ENCODE peak calls at places on chromosomes 4 and X, in ten cellular contexts. One of them, this sample, is unnamed.
A peak's percentile ranks its signal among the peaks of the same experiment; 100 is the strongest.

GRCh38 chr4:41887821-41888699 is 47.2 kb upstream of the TMEM33 start:
- DNase-seq in lower leg skin: no peak
- DNase-seq in A673: peak; percentile 58
- DNase-seq in heart left ventricle: no peak
- DNase-seq in upper lobe of right lung: no peak
- DNase-seq in OCI-LY7: peak; percentile 55
- DNase-seq in omental fat pad: no peak
- DNase-seq in CD8-positive, alpha-beta T cell: peak; percentile 18
- DNase-seq in NB4: peak; percentile 71
- DNase-seq in lower lobe of right lung: no peak
- DNase-seq in this sample: peak; percentile 50

GRCh38 chrX:47514553-47515235 is 31.7 kb upstream of the ZNF41 start:
- DNase-seq in omental fat pad: no peak
- DNase-seq in NB4: no peak
- DNase-seq in upper lobe of right lung: no peak
- DNase-seq in lower lobe of right lung: no peak
- DNase-seq in heart left ventricle: no peak
- DNase-seq in lower leg skin: no peak
- DNase-seq in A673: no peak
- DNase-seq in OCI-LY7: no peak
- DNase-seq in CD8-positive, alpha-beta T cell: no peak
- DNase-seq in this sample: no peak

GRCh38 chrX:2678583-2678982 is 12.5 kb upstream of the CD99 start:
- DNase-seq in heart left ventricle: no peak
- DNase-seq in lower leg skin: no peak
- DNase-seq in lower lobe of right lung: no peak
- DNase-seq in NB4: no peak
- DNase-seq in OCI-LY7: no peak
- DNase-seq in CD8-positive, alpha-beta T cell: no peak
- DNase-seq in upper lobe of right lung: no peak
- DNase-seq in omental fat pad: no peak
- DNase-seq in A673: no peak
- DNase-seq in this sample: no peak

GRCh38 chrX:29024813-29025342 is 437.6 kb downstream of the IL1RAPL1 start:
- DNase-seq in omental fat pad: no peak
- DNase-seq in lower lobe of right lung: no peak
- DNase-seq in CD8-positive, alpha-beta T cell: no peak
- DNase-seq in upper lobe of right lung: no peak
- DNase-seq in OCI-LY7: no peak
- DNase-seq in NB4: peak; percentile 65
- DNase-seq in heart left ventricle: no peak
- DNase-seq in A673: no peak
- DNase-seq in lower leg skin: no peak
- DNase-seq in this sample: no peak

GRCh38 chrX:68827848-68828562 is 816 bp upstream of the EFNB1 start:
- DNase-seq in lower lobe of right lung: peak; percentile 79
- DNase-seq in upper lobe of right lung: peak; percentile 85
- DNase-seq in heart left ventricle: peak; percentile 80
- DNase-seq in A673: peak; percentile 90
- DNase-seq in lower leg skin: peak; percentile 97
- DNase-seq in NB4: peak; percentile 77
- DNase-seq in omental fat pad: peak; percentile 82
- DNase-seq in CD8-positive, alpha-beta T cell: peak; percentile 69
- DNase-seq in OCI-LY7: peak; percentile 73
- DNase-seq in this sample: peak; percentile 85

GRCh38 chr4:184817494-184818215 is 8.1 kb downstream of the ACSL1 start:
- DNase-seq in heart left ventricle: no peak
- DNase-seq in upper lobe of right lung: no peak
- DNase-seq in A673: no peak
- DNase-seq in NB4: no peak
- DNase-seq in OCI-LY7: peak; percentile 38
- DNase-seq in lower leg skin: peak; percentile 77
- DNase-seq in lower lobe of right lung: no peak
- DNase-seq in CD8-positive, alpha-beta T cell: no peak
- DNase-seq in omental fat pad: no peak
- DNase-seq in this sample: no peak

GRCh38 chr4:89283226-89283974 is 24.2 kb downstream of the GPRIN3 start:
- DNase-seq in NB4: no peak
- DNase-seq in OCI-LY7: no peak
- DNase-seq in lower lobe of right lung: peak; percentile 48
- DNase-seq in upper lobe of right lung: no peak
- DNase-seq in CD8-positive, alpha-beta T cell: no peak
- DNase-seq in A673: no peak
- DNase-seq in heart left ventricle: no peak
- DNase-seq in omental fat pad: no peak
- DNase-seq in lower leg skin: no peak
- DNase-seq in this sample: no peak

GRCh38 chr4:5809216-5809776 is 83.6 kb downstream of the CRMP1 start:
- DNase-seq in OCI-LY7: no peak
- DNase-seq in heart left ventricle: no peak
- DNase-seq in A673: no peak
- DNase-seq in upper lobe of right lung: no peak
- DNase-seq in CD8-positive, alpha-beta T cell: no peak
- DNase-seq in lower leg skin: no peak
- DNase-seq in lower lobe of right lung: no peak
- DNase-seq in NB4: peak; percentile 21
- DNase-seq in omental fat pad: no peak
- DNase-seq in this sample: no peak

GRCh38 chr4:186405957-186406356 is 140.0 kb downstream of the F11 start:
- DNase-seq in lower lobe of right lung: no peak
- DNase-seq in omental fat pad: no peak
- DNase-seq in lower leg skin: no peak
- DNase-seq in CD8-positive, alpha-beta T cell: no peak
- DNase-seq in A673: no peak
- DNase-seq in OCI-LY7: no peak
- DNase-seq in heart left ventricle: no peak
- DNase-seq in NB4: no peak
- DNase-seq in upper lobe of right lung: no peak
- DNase-seq in this sample: no peak

GRCh38 chrX:981791-982626 is 230.4 kb downstream of the CRLF2 start:
- DNase-seq in lower leg skin: peak; percentile 42
- DNase-seq in NB4: no peak
- DNase-seq in upper lobe of right lung: no peak
- DNase-seq in omental fat pad: no peak
- DNase-seq in A673: no peak
- DNase-seq in lower lobe of right lung: no peak
- DNase-seq in CD8-positive, alpha-beta T cell: no peak
- DNase-seq in OCI-LY7: no peak
- DNase-seq in heart left ventricle: no peak
- DNase-seq in this sample: no peak

DNA sequence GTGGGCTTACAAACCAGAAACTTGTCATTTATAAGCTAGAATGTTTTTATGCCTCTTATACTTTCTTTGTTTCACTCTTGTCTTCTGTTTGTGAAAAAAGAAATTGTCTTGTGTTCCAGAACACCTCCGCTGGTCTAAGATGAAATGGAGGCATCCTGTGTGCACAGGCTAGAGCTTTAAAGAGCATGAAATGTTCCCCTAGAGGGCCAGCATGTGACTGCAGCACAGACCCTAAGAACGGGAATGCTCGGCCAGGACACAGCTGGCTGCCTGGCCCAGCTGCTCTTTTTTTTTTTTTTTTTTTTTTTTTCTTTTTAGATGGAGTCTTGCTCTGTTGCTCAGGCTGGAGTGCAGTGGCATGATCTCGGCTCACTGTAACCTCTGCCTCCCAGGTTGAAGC is 33.6 kb downstream of the SETD7 start:
- DNase-seq in NB4: no peak
- DNase-seq in A673: no peak
- DNase-seq in lower lobe of right lung: no peak
- DNase-seq in OCI-LY7: no peak
- DNase-seq in omental fat pad: no peak
- DNase-seq in lower leg skin: no peak
- DNase-seq in heart left ventricle: no peak
- DNase-seq in CD8-positive, alpha-beta T cell: no peak
- DNase-seq in upper lobe of right lung: no peak
- DNase-seq in this sample: peak; percentile 14
- TF ChIP-seq CTCF in NB4: no peak
- TF ChIP-seq CTCF in A673: no peak
- TF ChIP-seq CTCF in lower lobe of right lung: no peak
- TF ChIP-seq CTCF in OCI-LY7: no peak
- TF ChIP-seq CTCF in omental fat pad: no peak
- TF ChIP-seq CTCF in lower leg skin: no peak
- TF ChIP-seq CTCF in heart left ventricle: no peak
- TF ChIP-seq CTCF in CD8-positive, alpha-beta T cell: no peak
- TF ChIP-seq CTCF in upper lobe of right lung: no peak
- TF ChIP-seq CTCF in this sample: no peak

GRCh38 chrX:119186763-119187162 is 49.3 kb upstream of the PGRMC1 start:
- DNase-seq in OCI-LY7: no peak
- DNase-seq in lower lobe of right lung: no peak
- DNase-seq in heart left ventricle: no peak
- DNase-seq in omental fat pad: no peak
- DNase-seq in upper lobe of right lung: no peak
- DNase-seq in A673: no peak
- DNase-seq in lower leg skin: no peak
- DNase-seq in CD8-positive, alpha-beta T cell: no peak
- DNase-seq in NB4: no peak
- DNase-seq in this sample: no peak

GRCh38 chrX:119177278-119177677 is 49.7 kb upstream of the KIAA1210 start:
- DNase-seq in upper lobe of right lung: no peak
- DNase-seq in lower lobe of right lung: no peak
- DNase-seq in heart left ventricle: no peak
- DNase-seq in A673: no peak
- DNase-seq in CD8-positive, alpha-beta T cell: no peak
- DNase-seq in OCI-LY7: no peak
- DNase-seq in omental fat pad: no peak
- DNase-seq in NB4: no peak
- DNase-seq in lower leg skin: no peak
- DNase-seq in this sample: no peak

GRCh38 chrX:119187298-119187697 is 48.8 kb upstream of the PGRMC1 start:
- DNase-seq in lower lobe of right lung: no peak
- DNase-seq in NB4: peak; percentile 5
- DNase-seq in upper lobe of right lung: no peak
- DNase-seq in A673: no peak
- DNase-seq in omental fat pad: no peak
- DNase-seq in lower leg skin: no peak
- DNase-seq in heart left ventricle: no peak
- DNase-seq in CD8-positive, alpha-beta T cell: no peak
- DNase-seq in OCI-LY7: no peak
- DNase-seq in this sample: no peak

GRCh38 chrX:119186194-119186593 is 49.9 kb upstream of the PGRMC1 start:
- DNase-seq in omental fat pad: no peak
- DNase-seq in NB4: no peak
- DNase-seq in lower leg skin: no peak
- DNase-seq in A673: no peak
- DNase-seq in CD8-positive, alpha-beta T cell: no peak
- DNase-seq in heart left ventricle: no peak
- DNase-seq in lower lobe of right lung: no peak
- DNase-seq in OCI-LY7: no peak
- DNase-seq in upper lobe of right lung: no peak
- DNase-seq in this sample: no peak

DNA sequence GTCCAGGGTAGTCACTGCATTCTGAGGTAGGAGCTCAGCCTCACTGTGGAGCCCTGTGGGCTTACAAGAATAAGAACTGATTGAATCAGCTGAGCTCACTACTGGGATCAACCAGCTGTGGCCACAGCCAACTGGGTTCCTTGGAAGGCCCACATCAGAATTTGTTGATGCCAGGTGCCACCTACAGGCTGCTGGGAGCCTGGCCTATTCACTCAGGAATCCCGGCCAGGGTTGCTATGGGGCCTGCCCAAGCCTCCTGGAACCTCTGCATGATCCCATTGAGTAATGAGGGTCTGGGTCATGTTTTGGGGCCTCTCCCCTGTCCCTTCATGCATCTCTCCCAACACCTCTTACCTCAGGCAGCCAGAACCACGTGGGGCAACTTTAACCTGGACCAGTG is 53.9 kb upstream of the KIAA1210 start:
- DNase-seq in lower lobe of right lung: no peak
- DNase-seq in A673: peak; percentile 6
- DNase-seq in omental fat pad: no peak
- DNase-seq in NB4: peak; percentile 8
- DNase-seq in upper lobe of right lung: no peak
- DNase-seq in CD8-positive, alpha-beta T cell: no peak
- DNase-seq in OCI-LY7: no peak
- DNase-seq in lower leg skin: no peak
- DNase-seq in heart left ventricle: no peak
- DNase-seq in this sample: no peak
- TF ChIP-seq CTCF in lower lobe of right lung: no peak
- TF ChIP-seq CTCF in A673: peak; percentile 30
- TF ChIP-seq CTCF in omental fat pad: no peak
- TF ChIP-seq CTCF in NB4: no peak
- TF ChIP-seq CTCF in upper lobe of right lung: no peak
- TF ChIP-seq CTCF in CD8-positive, alpha-beta T cell: no peak
- TF ChIP-seq CTCF in OCI-LY7: peak; percentile 19
- TF ChIP-seq CTCF in lower leg skin: no peak
- TF ChIP-seq CTCF in heart left ventricle: no peak
- TF ChIP-seq CTCF in this sample: no peak

GRCh38 chr4:139797287-139797686 is 131.7 kb downstream of the MGST2 start:
- DNase-seq in NB4: no peak
- DNase-seq in omental fat pad: no peak
- DNase-seq in lower lobe of right lung: no peak
- DNase-seq in CD8-positive, alpha-beta T cell: no peak
- DNase-seq in heart left ventricle: no peak
- DNase-seq in OCI-LY7: no peak
- DNase-seq in upper lobe of right lung: no peak
- DNase-seq in lower leg skin: no peak
- DNase-seq in A673: no peak
- DNase-seq in this sample: no peak

GRCh38 chr4:139794158-139794954 is 128.7 kb downstream of the MGST2 start:
- DNase-seq in lower leg skin: no peak
- DNase-seq in omental fat pad: no peak
- DNase-seq in NB4: no peak
- DNase-seq in A673: peak; percentile 32
- DNase-seq in heart left ventricle: no peak
- DNase-seq in lower lobe of right lung: no peak
- DNase-seq in upper lobe of right lung: no peak
- DNase-seq in OCI-LY7: no peak
- DNase-seq in CD8-positive, alpha-beta T cell: no peak
- DNase-seq in this sample: no peak

GRCh38 chr4:139798456-139798855 is 132.8 kb downstream of the MGST2 start:
- DNase-seq in heart left ventricle: no peak
- DNase-seq in A673: no peak
- DNase-seq in omental fat pad: no peak
- DNase-seq in OCI-LY7: no peak
- DNase-seq in NB4: no peak
- DNase-seq in CD8-positive, alpha-beta T cell: no peak
- DNase-seq in upper lobe of right lung: no peak
- DNase-seq in lower lobe of right lung: no peak
- DNase-seq in lower leg skin: no peak
- DNase-seq in this sample: no peak

GRCh38 chr4:139795915-139796314 is 130.3 kb downstream of the MGST2 start:
- DNase-seq in heart left ventricle: no peak
- DNase-seq in lower leg skin: no peak
- DNase-seq in omental fat pad: no peak
- DNase-seq in NB4: no peak
- DNase-seq in upper lobe of right lung: no peak
- DNase-seq in CD8-positive, alpha-beta T cell: no peak
- DNase-seq in OCI-LY7: no peak
- DNase-seq in lower lobe of right lung: no peak
- DNase-seq in A673: no peak
- DNase-seq in this sample: no peak

GRCh38 chr4:139795476-139795875 is 129.9 kb downstream of the MGST2 start:
- DNase-seq in omental fat pad: no peak
- DNase-seq in upper lobe of right lung: no peak
- DNase-seq in OCI-LY7: no peak
- DNase-seq in heart left ventricle: no peak
- DNase-seq in CD8-positive, alpha-beta T cell: no peak
- DNase-seq in NB4: no peak
- DNase-seq in lower leg skin: no peak
- DNase-seq in lower lobe of right lung: no peak
- DNase-seq in A673: no peak
- DNase-seq in this sample: no peak
- TF ChIP-seq CTCF in omental fat pad: no peak
- TF ChIP-seq CTCF in upper lobe of right lung: no peak
- TF ChIP-seq CTCF in OCI-LY7: no peak
- TF ChIP-seq CTCF in heart left ventricle: no peak
- TF ChIP-seq CTCF in CD8-positive, alpha-beta T cell: no peak
- TF ChIP-seq CTCF in NB4: no peak
- TF ChIP-seq CTCF in lower leg skin: no peak
- TF ChIP-seq CTCF in lower lobe of right lung: no peak
- TF ChIP-seq CTCF in A673: no peak
- TF ChIP-seq CTCF in this sample: no peak

GRCh38 chrX:135463937-135464336 is 42.2 kb downstream of the SMIM10L2A start:
- DNase-seq in upper lobe of right lung: no peak
- DNase-seq in A673: peak; percentile 12
- DNase-seq in lower leg skin: no peak
- DNase-seq in heart left ventricle: no peak
- DNase-seq in lower lobe of right lung: no peak
- DNase-seq in CD8-positive, alpha-beta T cell: no peak
- DNase-seq in omental fat pad: no peak
- DNase-seq in NB4: peak; percentile 10
- DNase-seq in OCI-LY7: peak; percentile 26
- DNase-seq in this sample: no peak
- TF ChIP-seq CTCF in upper lobe of right lung: peak; percentile 43
- TF ChIP-seq CTCF in A673: peak; percentile 50
- TF ChIP-seq CTCF in lower leg skin: no peak
- TF ChIP-seq CTCF in heart left ventricle: peak; percentile 28
- TF ChIP-seq CTCF in lower lobe of right lung: no peak
- TF ChIP-seq CTCF in CD8-positive, alpha-beta T cell: no peak
- TF ChIP-seq CTCF in omental fat pad: no peak
- TF ChIP-seq CTCF in NB4: peak; percentile 52
- TF ChIP-seq CTCF in OCI-LY7: peak; percentile 57
- TF ChIP-seq CTCF in this sample: peak; percentile 20